ENCODE peak calls at places on chromosomes 4 and X, in seven cellular contexts. Y, T, P, B, R, I and U are unnamed samples.

GRCh38 chr4:117560329-117560728 is 474.0 kb upstream of the NDST3 start:
- DNase-seq in Y (peak; percentile 2), T (no peak), P (no peak), B (no peak), R (no peak), I (no peak), U (no peak)

GRCh38 chr4:180840142-180840541 is 1403.1 kb upstream of the TENM3 start:
- DNase-seq in Y (no peak), T (no peak), P (no peak), B (no peak), R (no peak), I (no peak), U (no peak)

GRCh38 chr4:76194325-76194724 is 19.3 kb downstream of the SCARB2 start:
- DNase-seq in Y (no peak), T (no peak), P (no peak), B (peak; percentile 39), R (no peak), I (no peak), U (no peak)

GRCh38 chrX:103716967-103717366 is 6.3 kb downstream of the TMEM31 start:
- DNase-seq in Y (no peak), T (no peak), P (no peak), B (no peak), R (no peak), I (no peak), U (no peak)

GRCh38 chrX:150326843-150327242 is 36.3 kb upstream of the MAMLD1 start:
- DNase-seq in Y (no peak), T (no peak), P (no peak), B (no peak), R (no peak), I (no peak), U (no peak)

GRCh38 chr4:114386637-114387233 is 211.9 kb upstream of the UGT8 start:
- DNase-seq in Y (no peak), T (peak; percentile 5), P (no peak), B (no peak), R (no peak), I (no peak), U (no peak)

GRCh38 chr4:17111959-17112659 is 213.7 kb upstream of the LDB2 start:
- DNase-seq in Y (no peak), T (no peak), P (no peak), B (peak; percentile 60), R (no peak), I (no peak), U (no peak)

GRCh38 chr4:145531193-145531592 is 49.5 kb downstream of the SMAD1 start:
- DNase-seq in Y (no peak), T (no peak), P (no peak), B (no peak), R (no peak), I (no peak), U (no peak)

GRCh38 chrX:124646403-124646802 is 300.0 kb downstream of the SH2D1A start:
- DNase-seq in Y (no peak), T (no peak), P (no peak), B (no peak), R (no peak), I (no peak), U (no peak)

GRCh38 chrX:28920554-28920953 is 333.3 kb downstream of the IL1RAPL1 start:
- DNase-seq in Y (no peak), T (no peak), P (no peak), B (no peak), R (no peak), I (no peak), U (no peak)

GRCh38 chr4:24473309-24473721 is 111.0 kb downstream of the DHX15 start:
- DNase-seq in Y (no peak), T (no peak), P (peak; percentile 65), B (no peak), R (no peak), I (peak; percentile 83), U (no peak)
- TF ChIP-seq CTCF in Y (peak; percentile 65), T (no peak), P (no peak), B (no peak), R (no peak), I (no peak), U (no peak)

GRCh38 chr4:143358923-143359694 is 22.4 kb downstream of the GAB1 start:
- DNase-seq in Y (no peak), T (no peak), P (no peak), B (no peak), R (peak; percentile 73), I (no peak), U (no peak)

GRCh38 chr4:143357161-143357845 is 20.6 kb downstream of the GAB1 start:
- DNase-seq in Y (no peak), T (no peak), P (no peak), B (no peak), R (no peak), I (no peak), U (no peak)

GRCh38 chr4:143356493-143356892 is 19.8 kb downstream of the GAB1 start:
- DNase-seq in Y (no peak), T (no peak), P (no peak), B (no peak), R (no peak), I (no peak), U (no peak)

GRCh38 chr4:143359794-143360193 is 23.1 kb downstream of the GAB1 start:
- DNase-seq in Y (no peak), T (no peak), P (no peak), B (no peak), R (no peak), I (no peak), U (no peak)

DNA sequence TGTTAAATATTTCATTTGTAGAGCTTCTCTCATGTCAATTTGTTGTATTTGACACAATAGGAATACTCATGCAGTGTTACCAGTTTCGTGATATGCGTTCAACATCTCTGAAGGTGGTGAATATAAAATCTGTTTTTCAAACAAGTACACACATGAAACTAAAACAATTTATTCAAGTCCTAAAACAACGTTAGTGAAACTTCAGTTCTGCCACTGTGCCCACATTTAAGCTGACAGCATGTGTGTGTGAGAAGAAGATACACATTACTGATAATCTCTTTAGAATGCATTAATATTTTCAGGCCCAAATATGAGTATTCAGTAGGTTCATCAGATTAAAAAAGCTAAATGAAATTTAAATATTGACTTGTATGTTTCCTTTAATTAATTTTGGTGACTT is 21.7 kb downstream of the GAB1 start:
- DNase-seq in Y (no peak), T (no peak), P (no peak), B (no peak), R (no peak), I (no peak), U (no peak)
- H3K4me1 ChIP-seq in Y (no peaks in the 10 kb centered on the region), T (peaks cover 21% of the 10 kb centered on the region), P (no peaks in the 10 kb centered on the region), B (peaks cover 83% of the 10 kb centered on the region), R (peaks cover 53% of the 10 kb centered on the region), I (peaks cover 60% of the 10 kb centered on the region), U (peaks cover 93% of the 10 kb centered on the region)

DNA sequence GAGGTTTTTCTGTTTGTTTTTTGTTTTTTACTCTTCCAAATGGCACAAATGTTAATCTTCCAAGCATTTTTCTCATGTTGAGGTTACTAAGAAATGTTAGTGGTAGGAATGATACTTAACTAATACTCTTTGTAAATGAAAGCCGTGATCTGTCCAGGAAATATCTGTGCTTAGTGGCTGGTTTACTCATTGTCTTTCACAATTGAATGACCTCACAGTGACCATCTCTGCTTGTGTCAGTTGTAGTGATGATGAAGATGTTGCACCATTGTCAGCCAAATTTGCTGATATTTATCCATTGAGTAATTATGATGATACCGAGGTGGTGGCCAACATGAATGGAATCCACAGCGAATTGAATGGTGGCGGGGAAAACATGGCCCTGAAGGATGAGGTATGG is 93.5 kb downstream of the TNIP2 start:
- DNase-seq in Y (no peak), T (no peak), P (no peak), B (no peak), R (no peak), I (no peak), U (no peak)
- TF ChIP-seq POLR2AphosphoS5 in Y (no peak), T (no peak), P (no peak), B (peak; percentile 41), R (peak; percentile 75), I (no peak), U (no peak)

DNA sequence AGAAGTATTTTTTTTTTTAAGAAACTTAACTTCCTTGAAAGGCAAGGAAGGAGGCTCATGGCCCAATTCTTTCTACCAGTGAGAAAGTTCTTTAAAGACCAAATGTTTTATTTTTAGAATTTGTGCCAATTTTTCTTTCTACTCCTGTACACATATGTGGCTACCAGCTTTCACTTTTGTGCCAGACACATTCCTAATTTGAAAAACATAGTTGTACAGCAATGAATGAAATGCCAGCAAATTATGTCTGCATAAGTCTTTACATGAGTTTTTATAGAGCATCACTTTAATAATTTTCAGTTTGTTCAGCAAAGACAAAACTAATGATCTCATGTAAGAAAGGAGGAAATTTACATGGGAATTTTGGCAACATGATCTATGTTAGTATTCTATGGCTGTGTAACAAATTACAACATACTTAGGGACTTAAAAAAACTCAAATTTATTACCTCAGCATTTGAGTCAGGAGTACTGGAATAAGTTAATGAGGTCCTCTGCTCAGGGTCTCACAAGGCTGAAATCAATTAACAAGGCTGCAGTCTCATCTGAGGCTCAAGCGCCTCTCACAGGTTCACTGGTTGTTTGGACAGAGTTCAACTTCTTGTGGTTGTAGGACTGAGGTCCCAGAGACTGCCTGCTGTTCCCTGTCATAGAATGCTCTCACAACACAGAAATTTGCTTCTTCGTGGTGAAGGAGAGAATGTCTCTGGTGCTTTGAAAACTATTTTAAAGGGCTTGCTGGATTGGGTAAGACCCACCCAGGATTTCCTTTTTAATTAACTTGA is 678.2 kb upstream of the FAM241A start:
- DNase-seq in Y (no peak), T (no peak), P (no peak), B (no peak), R (no peak), I (no peak), U (no peak)
- TF ChIP-seq CTCF in Y (no peak), T (no peak), P (no peak), B (no peak), R (no peak), I (no peak), U (no peak)

DNA sequence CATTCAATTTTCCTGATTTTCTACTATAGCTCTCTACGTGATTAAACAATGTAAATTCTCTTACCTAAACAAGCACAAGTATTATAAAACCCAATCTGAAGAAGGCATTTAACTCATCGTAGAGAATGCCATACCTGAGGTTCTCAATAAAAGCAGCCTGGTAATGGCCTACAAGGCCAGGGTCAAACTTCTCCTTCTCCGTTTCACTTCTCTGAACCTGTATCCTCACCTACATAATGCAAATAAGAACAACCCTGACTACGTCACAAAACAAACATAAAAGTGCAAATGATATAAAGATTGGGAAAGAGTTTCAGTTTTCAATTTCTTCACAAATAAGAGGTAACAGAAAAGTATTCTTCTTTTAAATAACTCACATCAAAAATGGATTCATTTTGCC is 55.6 kb upstream of the STS start:
- DNase-seq in Y (no peak), T (no peak), P (no peak), B (no peak), R (no peak), I (no peak), U (no peak)
- H3K4me1 ChIP-seq in Y (no peaks in the 10 kb centered on the region), T (peaks cover 20% of the 10 kb centered on the region), P (no peaks in the 10 kb centered on the region), B (no peaks in the 10 kb centered on the region), R (peaks cover 13% of the 10 kb centered on the region), I (no peaks in the 10 kb centered on the region), U (no peaks in the 10 kb centered on the region)